ENCODE peak calls at places on chromosomes 13 and 19, in four cellular contexts. L is sigmoid colon, E is spleen, R is breast epithelium. N is an unnamed sample.

GRCh38 chr19:19329199-19329598 is 8.6 kb downstream of the MAU2 start:
- DNase-seq in L (no peak), E (no peak), R (no peak), N (no peak)

GRCh38 chr13:40230833-40231266 is 435.6 kb downstream of the FOXO1 start:
- DNase-seq in L (no peak), E (no peak), R (no peak), N (no peak)

GRCh38 chr13:44908712-44909111 is 80.6 kb downstream of the NUFIP1 start:
- DNase-seq in L (no peak), E (no peak), R (no peak), N (no peak)

GRCh38 chr19:44643605-44644390 is at the start of gene PVR:
- DNase-seq in L (peak; percentile 80), E (peak; percentile 86), R (peak; percentile 34), N (peak; percentile 72)

GRCh38 chr13:98947925-98948324 is 29.9 kb downstream of the DOCK9 start:
- DNase-seq in L (no peak), E (no peak), R (no peak), N (no peak)

GRCh38 chr19:32692727-32693061 is 1.1 kb downstream of the NUDT19 start:
- DNase-seq in L (no peak), E (no peak), R (no peak), N (no peak)

GRCh38 chr19:21765151-21765550 is 2.2 kb downstream of the ZNF100 start:
- DNase-seq in L (no peak), E (no peak), R (no peak), N (no peak)

GRCh38 chr13:105345116-105345515 is 1190.3 kb downstream of the EFNB2 start:
- DNase-seq in L (no peak), E (no peak), R (no peak), N (no peak)

GRCh38 chr13:101711307-101712025 is 259.0 kb downstream of the ITGBL1 start:
- DNase-seq in L (no peak), E (no peak), R (no peak), N (no peak)

GRCh38 chr19:19170053-19170945 is at the start of gene MEF2B:
- DNase-seq in L (no peak), E (peak; percentile 93), R (peak; percentile 35), N (peak; percentile 88)

GRCh38 chr13:31172535-31172934 is 10.8 kb upstream of the HSPH1 start:
- DNase-seq in L (no peak), E (no peak), R (no peak), N (no peak)

DNA sequence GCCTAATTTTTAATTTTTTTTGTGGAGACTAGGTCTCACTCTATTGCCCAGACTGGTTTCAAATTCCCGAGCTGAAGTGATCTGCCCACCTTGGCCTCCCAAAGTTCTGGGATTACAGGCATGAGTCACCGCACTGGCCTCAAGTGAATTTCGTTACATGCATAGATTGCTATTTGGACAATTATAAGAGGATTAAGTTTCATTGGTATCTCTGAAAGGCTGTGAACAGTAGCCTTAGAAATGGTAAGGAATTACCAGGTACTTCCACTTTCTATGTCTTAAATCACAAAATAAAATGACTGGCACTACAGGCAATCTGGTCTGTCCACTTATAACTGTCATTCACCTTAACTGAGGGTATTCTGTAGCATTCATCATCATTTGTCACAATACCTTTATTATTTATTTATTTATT is 2.9 kb upstream of the CCDC9 start:
- DNase-seq in L (no peak), E (no peak), R (no peak), N (no peak)
- TF ChIP-seq POLR2AphosphoS5 in L (no peak), E (no peak), R (no peak), N (no peak)

GRCh38 chr13:32737679-32738078 is 151.4 kb downstream of the PDS5B start:
- DNase-seq in L (no peak), E (no peak), R (no peak), N (no peak)

GRCh38 chr13:32734511-32734910 is 148.3 kb downstream of the PDS5B start:
- DNase-seq in L (no peak), E (no peak), R (no peak), N (no peak)

GRCh38 chr13:32735859-32736258 is 149.6 kb downstream of the PDS5B start:
- DNase-seq in L (no peak), E (no peak), R (no peak), N (no peak)

GRCh38 chr13:32736648-32737047 is 150.4 kb downstream of the PDS5B start:
- DNase-seq in L (no peak), E (no peak), R (no peak), N (no peak)

GRCh38 chr13:32737111-32737571 is 150.9 kb downstream of the PDS5B start:
- DNase-seq in L (no peak), E (no peak), R (no peak), N (no peak)
- H3K4me1 ChIP-seq in L (no peaks in the 10 kb centered on the region), E (peaks cover 26% of the 10 kb centered on the region), R (no peaks in the 10 kb centered on the region), N (peaks cover 28% of the 10 kb centered on the region)

GRCh38 chr19:42269518-42270345 is 680 bp downstream of the CIC start:
- DNase-seq in L (peak; percentile 77), E (peak; percentile 88), R (peak; percentile 58), N (no peak)
- TF ChIP-seq POLR2A in L (no peak), E (no peak), R (no peak), N (no peak)

GRCh38 chr19:8240274-8241229 is 31.4 kb downstream of the CERS4 start:
- DNase-seq in L (peak; percentile 95), E (peak; percentile 93), R (peak; percentile 90), N (peak; percentile 94)
- TF ChIP-seq POLR2AphosphoS5 in L (no peak), E (peak; percentile 62), R (peak; percentile 47), N (peak; percentile 90)

GRCh38 chr19:13097331-13098258 is 5.1 kb downstream of the LYL1 start:
- DNase-seq in L (peak; percentile 87), E (peak; percentile 94), R (no peak), N (no peak)
- H3K4me1 ChIP-seq in L (no peaks in the 10 kb centered on the region), E (peaks cover 95% of the 10 kb centered on the region), R (no peaks in the 10 kb centered on the region), N (peaks cover 63% of the 10 kb centered on the region)

DNA sequence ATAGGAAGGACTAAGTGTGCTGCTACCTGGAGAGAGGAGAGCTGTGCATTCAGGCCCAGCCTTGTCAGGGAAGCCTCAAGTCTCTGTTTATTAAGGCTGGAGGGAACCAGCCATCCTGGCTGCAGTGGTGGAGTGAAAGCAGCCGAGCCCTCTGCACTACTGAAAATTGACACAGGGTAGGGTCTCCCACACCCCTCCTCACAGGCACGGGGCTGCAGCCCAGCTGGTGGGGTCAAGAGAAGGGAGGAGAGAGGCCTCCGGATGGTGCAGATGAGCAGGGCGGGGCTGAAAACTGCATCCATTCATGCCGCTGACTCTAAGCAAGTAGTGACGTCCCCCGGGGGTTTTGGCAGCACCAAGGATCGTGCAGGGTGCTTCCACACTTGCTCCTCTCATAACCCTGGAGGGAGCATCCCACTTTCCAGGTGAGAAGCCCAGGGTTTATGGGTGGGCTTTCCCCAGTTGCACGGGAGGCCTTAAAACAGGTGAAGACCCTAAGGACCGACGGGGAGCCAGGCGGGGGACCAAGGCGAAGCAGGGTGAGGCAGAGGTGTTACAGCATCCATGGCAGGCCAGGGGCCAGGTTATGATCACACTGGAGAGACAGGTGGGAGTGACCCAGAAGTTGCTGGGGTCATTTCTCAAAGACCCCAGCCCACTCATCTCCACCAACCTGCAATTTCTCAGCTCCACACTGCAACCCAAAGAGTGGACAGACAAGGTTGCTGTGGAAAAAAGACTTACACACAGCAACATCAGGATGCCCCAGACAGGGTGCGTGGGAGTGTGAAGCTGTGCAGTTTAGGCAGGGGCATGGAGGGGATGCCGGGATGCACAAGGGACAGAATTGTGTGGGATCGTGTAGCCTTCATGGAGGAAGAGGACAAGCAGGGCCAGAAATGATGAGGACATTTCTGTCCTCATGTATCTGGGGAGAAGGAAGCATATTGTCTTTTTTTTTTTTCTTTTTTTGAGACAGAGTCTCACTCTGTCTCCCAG is 36.8 kb downstream of the VSTM2B start:
- DNase-seq in L (no peak), E (no peak), R (no peak), N (no peak)
- TF ChIP-seq POLR2A in L (no peak), E (no peak), R (no peak), N (no peak)

DNA sequence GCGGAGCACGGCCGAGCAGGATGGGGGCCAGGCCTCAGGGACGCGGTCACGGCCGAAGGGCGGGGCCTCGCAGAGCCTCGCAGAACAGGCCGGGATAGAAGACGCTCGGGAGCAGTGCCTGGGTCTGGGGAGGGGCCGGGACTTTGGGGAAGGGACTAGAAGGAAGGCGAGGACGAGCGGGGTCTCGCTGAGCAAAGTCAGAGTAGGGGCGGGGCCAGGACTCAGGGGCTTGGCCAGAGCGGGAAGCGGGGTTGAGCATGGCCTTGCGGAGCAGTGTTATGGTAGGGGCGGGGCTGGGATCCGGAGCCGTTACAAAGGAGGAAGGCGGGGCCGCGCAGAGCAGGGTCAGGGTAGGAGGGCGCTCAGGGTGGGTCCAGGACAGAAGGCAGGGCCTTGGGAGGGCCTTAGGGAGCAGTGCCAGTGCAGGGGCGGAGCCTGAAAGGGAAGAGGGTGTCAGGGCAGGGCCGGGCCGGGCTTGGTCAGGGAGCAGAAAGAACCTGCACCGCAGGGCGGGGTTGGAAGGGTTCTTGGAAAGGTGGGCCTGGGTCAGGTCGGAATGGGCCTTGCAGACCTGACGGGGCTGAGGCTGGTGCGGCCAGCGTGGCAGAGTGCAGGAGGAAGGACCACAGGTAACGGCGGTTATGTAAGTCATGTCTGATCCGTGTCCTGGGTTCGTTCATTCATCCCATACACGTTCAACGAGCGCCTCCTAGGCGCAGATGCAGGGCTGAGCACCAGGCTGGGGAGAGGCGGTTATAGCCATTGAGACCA is 535 bp upstream of the ATP8B3 start:
- DNase-seq in L (peak; percentile 96), E (peak; percentile 98), R (peak; percentile 80), N (peak; percentile 91)
- TF ChIP-seq POLR2AphosphoS5 in L (no peak), E (peak; percentile 64), R (no peak), N (no peak)

DNA sequence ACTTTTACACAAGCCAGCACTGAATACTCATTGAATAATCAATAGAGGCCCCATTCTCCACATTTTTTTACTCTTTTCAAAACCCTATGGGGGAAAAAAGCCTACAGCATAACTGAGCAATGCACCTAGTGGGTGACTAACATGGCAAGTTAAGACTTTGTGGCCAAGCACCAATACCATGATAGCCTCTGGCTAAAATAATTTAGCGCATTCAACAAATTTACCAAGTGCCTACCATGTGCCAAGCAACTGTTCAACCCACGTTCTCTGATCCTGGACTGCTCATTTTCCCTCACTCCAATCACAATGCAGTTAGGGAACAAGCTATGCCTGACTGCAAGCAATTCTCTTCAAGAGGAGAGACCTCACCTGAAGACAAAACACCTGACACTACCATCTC is 3.0 kb downstream of the ANKRD10 start:
- DNase-seq in L (no peak), E (no peak), R (no peak), N (no peak)
- H3K4me1 ChIP-seq in L (no peaks in the 10 kb centered on the region), E (peaks cover 79% of the 10 kb centered on the region), R (peaks cover 9% of the 10 kb centered on the region), N (peaks cover 78% of the 10 kb centered on the region)